ENCODE peak calls at places on chromosomes 6 and 20, in eight cellular contexts. Z, G, U, O, C, L, N and X are unnamed samples. For H4K20me1, the result is how much of the 10 kb centered on the place peaks cover.

GRCh38 chr20:4813839-4814695 is 92.4 kb downstream of the PRND start:
- DNase-seq in Z (peak), G (no peak), U (no peak), O (peak), C (peak), L (peak), N (no peak), X (no peak)

GRCh38 chr6:84766118-84766683 is 1.8 kb upstream of the TBX18 start:
- DNase-seq in Z (peak), G (no peak), U (no peak), O (no peak), C (no peak), L (no peak), N (no peak), X (no peak)

GRCh38 chr6:10315034-10315433 is 99.8 kb downstream of the TFAP2A start:
- DNase-seq in Z (peak), G (no peak), U (no peak), O (no peak), C (no peak), L (no peak), N (no peak), X (no peak)

GRCh38 chr6:155117266-155117665 is 122.2 kb downstream of the TIAM2 start:
- DNase-seq in Z (no peak), G (peak), U (no peak), O (peak), C (no peak), L (no peak), N (peak), X (no peak)

GRCh38 chr20:47788741-47789080 is 3.4 kb upstream of the SULF2 start:
- DNase-seq in Z (no peak), G (no peak), U (no peak), O (no peak), C (no peak), L (no peak), N (no peak), X (no peak)

GRCh38 chr20:6966721-6967120 is 199.2 kb downstream of the BMP2 start:
- DNase-seq in Z (no peak), G (no peak), U (no peak), O (peak), C (no peak), L (no peak), N (peak), X (peak)

GRCh38 chr20:568097-568864 is 24.7 kb upstream of the CSNK2A1 start:
- DNase-seq in Z (no peak), G (no peak), U (no peak), O (no peak), C (no peak), L (no peak), N (no peak), X (no peak)

GRCh38 chr6:125810435-125810834 is 19.7 kb downstream of the NCOA7 start:
- DNase-seq in Z (no peak), G (no peak), U (no peak), O (no peak), C (no peak), L (no peak), N (no peak), X (no peak)

GRCh38 chr20:39661833-39662232 is 699.7 kb downstream of the DHX35 start:
- DNase-seq in Z (no peak), G (no peak), U (no peak), O (no peak), C (peak), L (peak), N (peak), X (peak)

GRCh38 chr20:23151885-23152284 is 65.8 kb upstream of the CD93 start:
- DNase-seq in Z (no peak), G (no peak), U (no peak), O (no peak), C (no peak), L (no peak), N (no peak), X (no peak)

GRCh38 chr6:1817033-1817761 is 207.5 kb downstream of the FOXC1 start:
- DNase-seq in Z (no peak), G (peak), U (no peak), O (no peak), C (peak), L (no peak), N (peak), X (peak)

GRCh38 chr6:48834706-48835105 is 628.3 kb downstream of the MMUT start:
- DNase-seq in Z (no peak), G (peak), U (no peak), O (no peak), C (no peak), L (no peak), N (peak), X (no peak)

GRCh38 chr20:10228330-10228729 is 9.7 kb downstream of the SNAP25 start:
- DNase-seq in Z (no peak), G (no peak), U (no peak), O (no peak), C (no peak), L (no peak), N (no peak), X (peak)

GRCh38 chr6:42572523-42572922 is 8.7 kb downstream of the UBR2 start:
- DNase-seq in Z (no peak), G (no peak), U (no peak), O (no peak), C (no peak), L (peak), N (no peak), X (no peak)

GRCh38 chr6:108531332-108531731 is 29.4 kb upstream of the FOXO3 start:
- DNase-seq in Z (peak), G (no peak), U (no peak), O (peak), C (no peak), L (no peak), N (no peak), X (no peak)

GRCh38 chr20:53149184-53149651 is 177.1 kb downstream of the TSHZ2 start:
- DNase-seq in Z (no peak), G (no peak), U (no peak), O (no peak), C (no peak), L (no peak), N (no peak), X (no peak)

GRCh38 chr6:93789532-93789931 is 370.2 kb upstream of the EPHA7 start:
- DNase-seq in Z (no peak), G (no peak), U (no peak), O (no peak), C (no peak), L (no peak), N (no peak), X (no peak)

GRCh38 chr6:22605736-22606135 is 36.4 kb downstream of the HDGFL1 start:
- DNase-seq in Z (no peak), G (peak), U (no peak), O (no peak), C (no peak), L (no peak), N (no peak), X (no peak)

GRCh38 chr6:11224252-11224965 is 8.1 kb downstream of the NEDD9 start:
- DNase-seq in Z (no peak), G (peak), U (no peak), O (peak), C (peak), L (no peak), N (no peak), X (no peak)

GRCh38 chr6:163342571-163343539 is 71.7 kb upstream of the QKI start:
- DNase-seq in Z (no peak), G (no peak), U (no peak), O (no peak), C (no peak), L (no peak), N (no peak), X (no peak)

GRCh38 chr6:25670793-25671513 is 18.9 kb downstream of the SCGN start:
- DNase-seq in Z (peak), G (no peak), U (no peak), O (peak), C (peak), L (no peak), N (no peak), X (peak)

GRCh38 chr6:107101211-107101610 is 14.1 kb downstream of the BEND3 start:
- DNase-seq in Z (no peak), G (no peak), U (no peak), O (no peak), C (no peak), L (no peak), N (no peak), X (no peak)

GRCh38 chr20:33277471-33278441 is 5.3 kb upstream of the BPIFB1 start:
- DNase-seq in Z (peak), G (no peak), U (no peak), O (peak), C (no peak), L (no peak), N (no peak), X (no peak)

GRCh38 chr6:169263836-169264608 is 10.4 kb upstream of the THBS2 start:
- DNase-seq in Z (no peak), G (peak), U (peak), O (peak), C (no peak), L (no peak), N (peak), X (peak)

GRCh38 chr20:17595846-17596245 is 26.0 kb downstream of the DSTN start:
- DNase-seq in Z (no peak), G (no peak), U (no peak), O (no peak), C (no peak), L (no peak), N (no peak), X (no peak)
- H4K20me1 ChIP-seq in Z (under half), G (half or more), U (half or more), O (under half), C (under half), L (under half), N (under half), X (under half)

GRCh38 chr6:30893001-30893591 is 8.8 kb downstream of the DDR1 start:
- DNase-seq in Z (peak), G (no peak), U (peak), O (no peak), C (no peak), L (no peak), N (no peak), X (no peak)
- H3K27ac ChIP-seq in Z (no peak), G (no peak), U (no peak), O (no peak), C (no peak), L (no peak), N (no peak), X (no peak)

GRCh38 chr20:19620471-19620870 is 137.6 kb upstream of the RIN2 start:
- DNase-seq in Z (peak), G (no peak), U (no peak), O (peak), C (no peak), L (no peak), N (no peak), X (no peak)
- H3K4me3 ChIP-seq in Z (no peak), G (no peak), U (no peak), O (no peak), C (no peak), L (no peak), N (no peak), X (no peak)

GRCh38 chr20:32130352-32130751 is 20.8 kb downstream of the TM9SF4 start:
- DNase-seq in Z (peak), G (no peak), U (no peak), O (no peak), C (no peak), L (no peak), N (no peak), X (no peak)
- H4K20me1 ChIP-seq in Z (under half), G (half or more), U (half or more), O (under half), C (under half), L (under half), N (under half), X (under half)

DNA sequence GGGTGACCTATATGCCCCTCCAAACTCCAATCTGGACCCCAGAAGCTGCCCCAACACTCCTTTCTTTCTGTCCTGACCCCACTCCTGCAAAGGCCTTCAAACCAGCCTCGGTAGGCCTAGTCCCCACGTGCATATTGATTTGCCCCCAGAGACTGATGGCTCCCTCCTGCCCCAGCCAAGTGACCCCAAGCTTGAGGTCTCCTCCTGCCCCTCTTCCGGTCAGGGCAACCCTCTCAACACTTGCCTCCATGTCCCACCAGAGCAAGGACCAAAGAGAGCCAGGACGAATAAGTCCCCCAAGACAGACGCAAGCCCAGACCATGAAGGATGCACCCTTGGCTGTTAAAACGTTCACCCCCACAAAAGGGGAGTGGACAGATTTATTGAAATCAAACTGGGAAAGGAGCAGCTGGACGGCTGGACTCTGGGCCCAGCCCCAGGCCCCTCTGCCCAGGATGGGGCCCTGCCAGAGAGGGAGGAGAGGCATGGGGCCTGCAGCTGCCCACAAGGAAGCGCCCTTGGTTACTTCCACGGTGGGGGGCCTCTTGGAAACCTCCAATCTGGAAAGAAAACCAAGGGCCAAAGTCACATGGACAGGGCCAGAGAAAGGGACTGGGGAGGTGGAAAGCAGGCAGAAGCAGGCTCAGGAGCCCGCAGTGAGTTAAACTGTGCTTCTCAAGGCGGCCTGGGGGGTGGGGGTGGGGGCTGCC is 2.4 kb upstream of the SPEF1 start:
- DNase-seq in Z (no peak), G (no peak), U (no peak), O (no peak), C (no peak), L (no peak), N (no peak), X (no peak)
- H3K27ac ChIP-seq in Z (no peak), G (no peak), U (no peak), O (no peak), C (no peak), L (no peak), N (no peak), X (no peak)

DNA sequence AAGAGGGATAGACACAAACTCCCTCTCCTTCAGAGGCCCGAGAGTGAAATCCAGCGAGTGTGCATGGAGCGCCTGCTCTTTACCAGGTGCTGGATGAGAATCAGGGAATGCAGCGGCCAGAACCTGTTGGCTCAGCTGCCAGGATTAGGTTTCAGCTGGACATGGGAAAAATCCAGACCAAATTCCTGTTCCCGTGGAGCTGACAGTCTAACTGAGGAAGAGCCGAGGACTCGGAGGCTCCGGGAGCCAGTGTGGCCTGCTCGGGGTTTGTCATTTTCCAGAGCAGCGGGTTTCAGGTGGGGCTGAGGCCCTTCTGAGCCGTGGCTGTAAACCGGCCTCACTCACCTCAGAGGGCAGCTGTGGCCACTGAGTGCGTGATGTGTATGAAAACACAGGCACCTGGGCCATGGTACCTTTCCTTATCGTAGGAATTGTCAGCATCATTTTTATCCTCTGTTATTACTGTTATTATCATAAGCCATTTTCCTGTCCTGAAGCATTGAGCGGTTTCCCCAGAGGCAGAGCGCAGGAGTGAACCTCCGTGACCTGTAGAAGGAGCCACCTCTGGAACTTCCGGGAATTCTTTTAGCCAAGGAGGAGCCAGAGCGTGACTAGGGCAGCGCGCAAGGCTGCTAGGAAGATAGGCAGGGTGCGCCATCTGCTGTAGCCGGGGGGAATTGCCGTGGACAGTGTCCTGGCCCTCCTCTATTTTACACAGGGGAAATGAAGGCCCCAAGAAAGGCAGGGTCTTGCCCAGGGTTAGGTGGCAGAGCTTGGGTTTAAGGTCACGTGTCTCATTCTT is 27.3 kb downstream of the PKIG start:
- DNase-seq in Z (peak), G (peak), U (peak), O (peak), C (peak), L (peak), N (peak), X (peak)
- H3K4me3 ChIP-seq in Z (no peak), G (no peak), U (no peak), O (no peak), C (no peak), L (peak), N (no peak), X (peak)

GRCh38 chr20:41566896-41567527 is 51.2 kb downstream of the CHD6 start:
- DNase-seq in Z (no peak), G (no peak), U (no peak), O (no peak), C (no peak), L (no peak), N (no peak), X (no peak)
- H4K20me1 ChIP-seq in Z (under half), G (half or more), U (half or more), O (under half), C (under half), L (under half), N (under half), X (under half)

GRCh38 chr6:119345114-119345513 is 4.4 kb downstream of the MAN1A1 start:
- DNase-seq in Z (no peak), G (no peak), U (no peak), O (no peak), C (no peak), L (no peak), N (no peak), X (no peak)

GRCh38 chr6:119348308-119349040 is 1.1 kb downstream of the MAN1A1 start:
- DNase-seq in Z (peak), G (peak), U (peak), O (no peak), C (peak), L (peak), N (no peak), X (no peak)

GRCh38 chr6:119346914-119347313 is 2.6 kb downstream of the MAN1A1 start:
- DNase-seq in Z (no peak), G (no peak), U (no peak), O (no peak), C (no peak), L (no peak), N (no peak), X (no peak)

GRCh38 chr6:119347466-119348307 is 1.9 kb downstream of the MAN1A1 start:
- DNase-seq in Z (peak), G (peak), U (no peak), O (peak), C (no peak), L (peak), N (no peak), X (no peak)

GRCh38 chr6:119346450-119346849 is 3.1 kb downstream of the MAN1A1 start:
- DNase-seq in Z (no peak), G (no peak), U (no peak), O (no peak), C (no peak), L (no peak), N (no peak), X (no peak)
- H3K27ac ChIP-seq in Z (no peak), G (no peak), U (no peak), O (no peak), C (no peak), L (peak), N (no peak), X (no peak)

GRCh38 chr20:56454754-56455153 is 13.7 kb upstream of the RTF2 start:
- DNase-seq in Z (no peak), G (no peak), U (no peak), O (no peak), C (no peak), L (no peak), N (no peak), X (no peak)
- H3K4me3 ChIP-seq in Z (no peak), G (no peak), U (no peak), O (no peak), C (no peak), L (no peak), N (no peak), X (no peak)